ENCODE peak calls at places on chromosomes 3 and 15, in five cellular contexts. Y is T-helper 1 cell, X is RPMI8226, A is neural crest cell, L is glomerular endothelial cell. V is an unnamed sample.

GRCh38 chr3:102183623-102184022 is 251.2 kb upstream of the ZPLD1 start:
- DNase-seq in Y (no peak), L (no peak), X (no peak), A (no peak), V (no peak)

GRCh38 chr15:82036461-82036860 is 9.4 kb downstream of the MEX3B start:
- DNase-seq in X (peak; percentile 28), Y (no peak), A (no peak), L (no peak), V (no peak)

GRCh38 chr3:27797773-27798172 is 75.7 kb upstream of the EOMES start:
- DNase-seq in X (no peak), A (no peak), L (no peak), Y (no peak), V (no peak)

GRCh38 chr3:170598091-170598502 is 12.2 kb upstream of the SLC7A14 start:
- DNase-seq in X (no peak), L (no peak), Y (no peak), A (no peak), V (no peak)

GRCh38 chr3:129195731-129196256 is 12.1 kb upstream of the CNBP start:
- DNase-seq in X (peak; percentile 84), L (no peak), A (no peak), Y (no peak), V (no peak)

GRCh38 chr3:414063-414462 is 217.5 kb downstream of the CHL1 start:
- DNase-seq in Y (no peak), X (no peak), A (no peak), L (no peak), V (no peak)

GRCh38 chr15:40314723-40315276 is 7.1 kb upstream of the PLCB2 start:
- DNase-seq in X (no peak), A (no peak), L (no peak), Y (no peak), V (no peak)

GRCh38 chr15:74489518-74490338 is 28.8 kb upstream of the UBL7 start:
- DNase-seq in X (peak; percentile 83), Y (peak; percentile 73), L (no peak), A (peak; percentile 67), V (peak; percentile 67)

GRCh38 chr15:59567369-59567768 is 44.2 kb upstream of the GCNT3 start:
- DNase-seq in X (no peak), A (no peak), L (no peak), Y (no peak), V (no peak)

GRCh38 chr3:1752205-1752604 is 346.5 kb upstream of the CNTN4 start:
- DNase-seq in A (no peak), X (peak; percentile 57), Y (no peak), L (no peak), V (no peak)

GRCh38 chr3:244041-244440 is 47.5 kb downstream of the CHL1 start:
- DNase-seq in L (no peak), Y (no peak), A (no peak), X (no peak), V (no peak)

GRCh38 chr15:63234479-63234878 is 42.9 kb upstream of the APH1B start:
- DNase-seq in Y (no peak), L (no peak), X (no peak), A (no peak), V (no peak)

GRCh38 chr3:47411696-47412452 is 31.1 kb downstream of the PTPN23 start:
- DNase-seq in X (no peak), A (no peak), Y (no peak), L (no peak), V (no peak)

GRCh38 chr15:38085104-38085503 is 150.7 kb downstream of the TMCO5A start:
- DNase-seq in X (peak; percentile 86), Y (no peak), A (no peak), L (no peak), V (no peak)

GRCh38 chr3:134350861-134351311 is 23.4 kb downstream of the AMOTL2 start:
- DNase-seq in Y (no peak), A (no peak), X (no peak), L (no peak), V (no peak)

GRCh38 chr3:9600597-9600996 is 47.0 kb upstream of the LHFPL4 start:
- DNase-seq in A (no peak), Y (peak; percentile 5), L (no peak), X (peak; percentile 60), V (no peak)

GRCh38 chr3:71258116-71258515 is 325.4 kb downstream of the FOXP1 start:
- DNase-seq in L (no peak), X (no peak), A (no peak), Y (no peak), V (no peak)

GRCh38 chr3:137958635-137959034 is 51.3 kb upstream of the CLDN18 start:
- DNase-seq in A (no peak), Y (no peak), X (no peak), L (no peak), V (no peak)

GRCh38 chr3:160090653-160091052 is 102.0 kb downstream of the IL12A start:
- DNase-seq in X (no peak), A (no peak), Y (no peak), L (no peak), V (no peak)

GRCh38 chr15:61227269-61228024 is 1.7 kb downstream of the RORA start:
- DNase-seq in A (peak; percentile 17), X (no peak), L (no peak), Y (no peak), V (no peak)

GRCh38 chr15:96789999-96790398 is 459.5 kb downstream of the NR2F2 start:
- DNase-seq in X (no peak), L (no peak), A (no peak), Y (no peak), V (no peak)

GRCh38 chr3:72353236-72354105 is 494.8 kb downstream of the SHQ1 start:
- DNase-seq in X (no peak), A (no peak), Y (no peak), L (no peak), V (no peak)

GRCh38 chr3:112582242-112582874 is 20.5 kb downstream of the SLC35A5 start:
- DNase-seq in L (peak; percentile 45), A (peak; percentile 29), Y (peak; percentile 53), X (peak; percentile 40), V (no peak)

GRCh38 chr3:160473978-160474377 is 24.4 kb upstream of the TRIM59 start:
- DNase-seq in X (no peak), Y (no peak), L (no peak), A (no peak), V (no peak)

GRCh38 chr3:182920515-182921084 is 59.7 kb downstream of the DCUN1D1 start:
- DNase-seq in Y (no peak), L (no peak), X (no peak), A (no peak), V (no peak)

GRCh38 chr3:65473746-65474145 is 565.0 kb downstream of the MAGI1 start:
- DNase-seq in X (no peak), A (no peak), L (no peak), Y (no peak), V (no peak)

GRCh38 chr3:88005066-88005465 is 53.7 kb downstream of the CGGBP1 start:
- DNase-seq in L (peak; percentile 20), Y (peak; percentile 22), A (no peak), X (peak; percentile 15), V (no peak)

GRCh38 chr3:82354181-82354696 is 592.8 kb upstream of the GBE1 start:
- DNase-seq in X (peak; percentile 10), A (no peak), L (no peak), Y (no peak), V (no peak)

GRCh38 chr3:80079886-80080285 is 312.1 kb upstream of the ROBO1 start:
- DNase-seq in A (no peak), X (no peak), L (no peak), Y (no peak), V (no peak)

GRCh38 chr3:147890114-147890513 is 480.9 kb downstream of the ZIC1 start:
- DNase-seq in Y (no peak), A (no peak), L (no peak), X (no peak), V (no peak)

GRCh38 chr3:141646760-141647561 is 91.1 kb upstream of the RNF7 start:
- DNase-seq in X (peak; percentile 60), A (peak; percentile 11), L (peak; percentile 42), Y (no peak), V (no peak)

GRCh38 chr3:111619833-111620232 is 24.7 kb upstream of the ZBED2 start:
- DNase-seq in L (no peak), Y (no peak), A (no peak), X (no peak), V (no peak)

GRCh38 chr3:64954995-64955636 is 267.3 kb upstream of the ADAMTS9 start:
- DNase-seq in L (peak; percentile 89), A (no peak), Y (no peak), X (no peak), V (no peak)

GRCh38 chr3:42032693-42033349 is 58.3 kb upstream of the TRAK1 start:
- DNase-seq in A (no peak), Y (no peak), L (no peak), X (no peak), V (no peak)

GRCh38 chr3:188327433-188327832 is 173.5 kb downstream of the LPP start:
- DNase-seq in Y (no peak), L (no peak), X (no peak), A (no peak), V (no peak)

V was measured in memory B cell.